ENCODE peak calls at places on chromosomes 3 and 15, in nine cellular contexts. M, O, S, G, Z, P, K, L and U are unnamed samples.

GRCh38 chr3:82179291-82179690 is 417.8 kb upstream of the GBE1 start:
- DNase-seq in S (no peak), P (no peak), M (no peak), L (peak; percentile 64), O (no peak), K (no peak), Z (no peak), G (no peak), U (no peak)

GRCh38 chr3:152046280-152046679 is 172.8 kb downstream of the SUCNR1 start:
- DNase-seq in S (no peak), O (no peak), M (no peak), K (no peak), Z (no peak), G (no peak), P (no peak), L (no peak), U (no peak)

GRCh38 chr15:60223161-60223560 is 174.6 kb downstream of the ANXA2 start:
- DNase-seq in M (no peak), O (no peak), S (no peak), L (no peak), Z (no peak), G (no peak), P (peak; percentile 29), K (no peak), U (no peak)

GRCh38 chr3:72158639-72159005 is 373.7 kb upstream of the PROK2 start:
- DNase-seq in P (no peak), M (peak; percentile 39), K (no peak), S (no peak), Z (no peak), G (no peak), O (no peak), L (no peak), U (no peak)

GRCh38 chr15:93584021-93584420 is 495.0 kb upstream of the RGMA start:
- DNase-seq in L (peak; percentile 59), K (no peak), P (no peak), M (no peak), Z (no peak), O (peak; percentile 65), G (no peak), S (no peak), U (no peak)

GRCh38 chr3:45105855-45106655 is 40.1 kb downstream of the CDCP1 start:
- DNase-seq in G (no peak), L (no peak), S (no peak), M (no peak), Z (no peak), P (no peak), K (peak; percentile 39), O (no peak), U (peak; percentile 75)

GRCh38 chr3:97884724-97885123 is 62.9 kb downstream of the CRYBG3 start:
- DNase-seq in K (no peak), M (no peak), Z (no peak), L (no peak), P (no peak), O (no peak), G (no peak), S (no peak), U (no peak)

GRCh38 chr3:140007081-140007480 is 72.1 kb downstream of the CLSTN2 start:
- DNase-seq in M (no peak), S (no peak), G (no peak), K (no peak), L (no peak), O (no peak), P (no peak), Z (no peak), U (no peak)

GRCh38 chr3:177603137-177603603 is 405.9 kb upstream of the TBL1XR1 start:
- DNase-seq in K (no peak), M (no peak), O (no peak), P (no peak), S (no peak), G (no peak), Z (no peak), L (no peak), U (no peak)

GRCh38 chr3:142022381-142022780 is 127.0 kb downstream of the TFDP2 start:
- DNase-seq in K (no peak), O (no peak), M (no peak), S (no peak), P (no peak), Z (no peak), L (no peak), G (peak; percentile 29), U (no peak)

GRCh38 chr15:52254331-52254730 is 41.3 kb downstream of the MYO5C start:
- DNase-seq in S (no peak), M (no peak), P (no peak), Z (no peak), G (no peak), O (no peak), K (no peak), L (no peak), U (no peak)
- TF ChIP-seq CTCF in S (no peak), M (no peak), P (no peak), Z (no peak), G (no peak), O (no peak), K (no peak), L (no peak), U (no peak)

GRCh38 chr15:76390571-76390970 is 54.0 kb downstream of the ISL2 start:
- DNase-seq in G (no peak), M (no peak), O (no peak), L (no peak), K (no peak), P (no peak), Z (no peak), S (no peak), U (no peak)

GRCh38 chr15:76386926-76387325 is 50.4 kb downstream of the ISL2 start:
- DNase-seq in L (no peak), K (no peak), P (no peak), O (no peak), M (no peak), Z (no peak), G (no peak), S (no peak), U (no peak)

GRCh38 chr15:76391847-76392246 is 55.3 kb downstream of the ISL2 start:
- DNase-seq in L (no peak), O (no peak), P (no peak), G (no peak), S (no peak), Z (no peak), M (no peak), K (no peak), U (peak; percentile 9)

GRCh38 chr15:76393614-76394013 is 57.0 kb downstream of the ISL2 start:
- DNase-seq in Z (peak; percentile 10), L (peak; percentile 8), O (no peak), M (no peak), S (no peak), P (no peak), K (no peak), G (no peak), U (peak; percentile 15)

DNA sequence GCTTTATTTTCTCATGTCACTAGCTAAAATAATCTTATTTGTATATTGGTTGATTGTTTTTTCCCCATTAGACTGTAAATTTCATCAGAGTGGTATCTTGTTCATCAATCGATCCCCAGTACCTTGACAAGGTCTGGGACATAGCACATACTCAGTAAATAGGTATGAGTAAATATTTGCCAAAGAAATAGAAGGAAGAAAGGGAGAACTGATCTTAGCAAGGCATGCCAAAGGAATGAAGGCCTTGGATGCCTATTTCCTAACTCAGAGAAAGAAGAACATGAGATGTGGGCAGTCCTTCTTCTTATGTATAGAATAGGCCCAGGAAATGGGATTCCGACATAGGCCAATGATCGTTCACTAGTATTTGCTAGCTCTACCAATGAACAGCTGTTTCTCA is 54.7 kb downstream of the ISL2 start:
- DNase-seq in M (no peak), S (no peak), G (no peak), L (no peak), O (no peak), K (no peak), Z (no peak), P (no peak), U (no peak)
- TF ChIP-seq CTCF in M (no peak), S (no peak), G (no peak), L (no peak), O (no peak), K (no peak), Z (no peak), P (no peak), U (no peak)

GRCh38 chr3:181985386-181985785 is 273.7 kb downstream of the SOX2 start:
- DNase-seq in Z (no peak), L (no peak), K (no peak), G (no peak), P (no peak), S (no peak), O (no peak), M (no peak), U (no peak)
- TF ChIP-seq CTCF in Z (no peak), L (no peak), K (no peak), G (no peak), P (no peak), S (no peak), O (no peak), M (no peak), U (no peak)

GRCh38 chr3:197522183-197522715 is 33.5 kb downstream of the BDH1 start:
- DNase-seq in G (no peak), P (no peak), K (no peak), Z (no peak), S (no peak), O (no peak), L (no peak), M (no peak), U (no peak)

GRCh38 chr3:197519801-197520211 is 36.0 kb downstream of the BDH1 start:
- DNase-seq in O (no peak), P (no peak), G (no peak), K (no peak), Z (no peak), S (no peak), M (no peak), L (no peak), U (no peak)

GRCh38 chr3:197521277-197522182 is 34.2 kb downstream of the BDH1 start:
- DNase-seq in P (no peak), L (no peak), K (no peak), O (no peak), G (no peak), S (no peak), Z (no peak), M (no peak), U (no peak)

GRCh38 chr3:197518794-197519451 is 36.8 kb downstream of the BDH1 start:
- DNase-seq in Z (no peak), G (no peak), P (no peak), O (no peak), S (no peak), L (no peak), K (no peak), M (no peak), U (no peak)

DNA sequence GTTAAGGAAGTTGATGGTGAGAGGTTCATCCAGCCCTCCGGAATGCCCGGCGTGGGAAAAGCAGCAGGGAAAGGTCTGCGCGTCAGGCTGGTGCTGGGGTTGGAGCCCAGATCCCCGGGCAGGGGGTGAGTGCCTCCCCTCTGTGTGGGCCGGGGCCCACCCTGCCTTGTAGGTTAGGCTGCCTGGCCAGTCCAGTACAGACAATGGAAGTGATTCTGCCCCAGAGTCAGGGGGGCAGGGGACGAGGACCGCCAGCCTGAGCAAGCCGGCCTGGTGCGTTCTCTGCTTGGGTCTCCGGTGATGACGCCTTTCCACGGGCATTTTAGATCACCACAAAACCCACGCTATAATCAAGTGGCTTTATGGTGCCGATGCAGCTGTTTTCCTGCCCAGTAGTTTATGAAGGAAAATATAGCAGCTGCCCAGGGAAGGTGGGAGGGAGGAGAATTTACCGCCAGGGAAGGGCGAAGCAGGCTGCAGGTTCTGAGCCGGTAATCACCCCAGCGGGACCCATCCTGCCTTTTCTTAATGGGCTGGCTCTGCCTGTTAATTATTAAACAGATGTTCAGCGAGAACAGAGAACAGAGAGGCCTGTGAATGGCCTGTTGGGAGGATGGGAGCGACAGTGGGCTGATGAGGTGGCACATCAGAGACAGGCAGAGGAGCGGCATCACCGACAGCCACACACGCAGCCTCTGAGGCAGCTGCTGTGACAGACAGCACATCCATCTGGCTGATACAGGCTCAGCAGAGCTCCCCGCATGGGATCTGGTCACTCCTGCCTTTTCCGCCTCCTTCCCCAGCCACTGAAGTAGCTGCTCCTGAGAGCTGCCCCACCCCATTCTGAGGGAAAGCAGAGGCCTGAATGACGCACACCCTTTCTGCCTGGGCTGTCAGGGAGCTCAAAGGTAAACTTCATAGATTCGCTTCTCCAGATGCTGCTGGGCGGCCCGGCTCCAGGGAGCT is 35.2 kb downstream of the BDH1 start:
- DNase-seq in Z (peak; percentile 74), S (no peak), G (no peak), K (no peak), L (no peak), M (peak; percentile 39), O (no peak), P (no peak), U (no peak)
- TF ChIP-seq CTCF in Z (no peak), S (no peak), G (no peak), K (no peak), L (no peak), M (no peak), O (no peak), P (no peak), U (no peak)